ENCODE peak calls at places on chromosomes 13 and 19, in ten cellular contexts. E is aorta, L is heart right ventricle, Q is tibial nerve, I is Peyer's patch, H is Caco-2, Z is trophoblast cell, W is ascending aorta, O is kidney, N is lower lobe of right lung. T is an unnamed sample.

GRCh38 chr19:13091400-13092161 is 11.1 kb downstream of the LYL1 start:
- DNase-seq in E (peak; percentile 92), L (peak; percentile 77), Q (no peak), I (no peak), H (no peak), Z (no peak), W (peak; percentile 66), O (no peak), N (no peak), T (no peak)

GRCh38 chr19:36963262-36963661 is 47.1 kb downstream of the ZNF568 start:
- DNase-seq in E (no peak), L (no peak), Q (no peak), I (no peak), H (no peak), Z (no peak), W (no peak), O (no peak), N (no peak), T (no peak)

GRCh38 chr19:34041922-34042521 is 130.3 kb upstream of the LSM14A start:
- DNase-seq in E (peak; percentile 73), L (peak; percentile 50), Q (peak; percentile 51), I (peak; percentile 74), H (peak; percentile 56), Z (peak; percentile 89), W (no peak), O (peak; percentile 86), N (peak; percentile 85), T (peak; percentile 44)

GRCh38 chr19:44626067-44626624 is 12.8 kb downstream of the IGSF23 start:
- DNase-seq in E (peak; percentile 54), L (no peak), Q (no peak), I (no peak), H (no peak), Z (peak; percentile 91), W (no peak), O (no peak), N (no peak), T (peak; percentile 17)

GRCh38 chr19:28003543-28003942 is 1209.4 kb downstream of the UQCRFS1 start:
- DNase-seq in E (no peak), L (no peak), Q (no peak), I (no peak), H (no peak), Z (no peak), W (no peak), O (no peak), N (no peak), T (no peak)

GRCh38 chr13:38180670-38181069 is 169.0 kb upstream of the UFM1 start:
- DNase-seq in E (no peak), L (no peak), Q (no peak), I (no peak), H (no peak), Z (no peak), W (no peak), O (no peak), N (no peak), T (no peak)

GRCh38 chr13:72839831-72840426 is 58.0 kb downstream of the PIBF1 start:
- DNase-seq in E (no peak), L (no peak), Q (no peak), I (peak; percentile 74), H (peak; percentile 77), Z (peak; percentile 78), W (no peak), O (no peak), N (no peak), T (peak; percentile 85)

GRCh38 chr19:45254044-45254531 is 3.0 kb downstream of the MARK4 start:
- DNase-seq in E (no peak), L (no peak), Q (no peak), I (no peak), H (peak; percentile 35), Z (peak; percentile 90), W (no peak), O (no peak), N (no peak), T (no peak)

GRCh38 chr13:75621147-75621546 is 15.0 kb upstream of the LMO7 start:
- DNase-seq in E (no peak), L (no peak), Q (no peak), I (no peak), H (no peak), Z (peak; percentile 83), W (no peak), O (no peak), N (no peak), T (no peak)

GRCh38 chr19:49473868-49474544 is at the start of gene FLT3LG:
- DNase-seq in E (peak; percentile 88), L (peak; percentile 84), Q (peak; percentile 50), I (peak; percentile 85), H (peak; percentile 78), Z (peak; percentile 57), W (peak; percentile 44), O (peak; percentile 91), N (peak; percentile 86), T (peak; percentile 90)

GRCh38 chr19:31430381-31430780 is 81.1 kb upstream of the TSHZ3 start:
- DNase-seq in E (no peak), L (no peak), Q (no peak), I (no peak), H (no peak), Z (peak; percentile 67), W (no peak), O (no peak), N (no peak), T (no peak)

GRCh38 chr13:86757236-86757978 is 913.8 kb upstream of the SLITRK5 start:
- DNase-seq in E (no peak), L (no peak), Q (no peak), I (no peak), H (no peak), Z (no peak), W (no peak), O (no peak), N (no peak), T (peak; percentile 0)

GRCh38 chr13:50617134-50617721 is 226.3 kb downstream of the DLEU7 start:
- DNase-seq in E (no peak), L (no peak), Q (no peak), I (no peak), H (no peak), Z (no peak), W (no peak), O (no peak), N (no peak), T (no peak)

GRCh38 chr13:98141938-98142426 is 912 bp upstream of the FARP1 start:
- DNase-seq in E (peak; percentile 60), L (peak; percentile 25), Q (no peak), I (peak; percentile 49), H (no peak), Z (peak; percentile 44), W (no peak), O (no peak), N (peak; percentile 58), T (no peak)

GRCh38 chr13:89550842-89551422 is 1796.6 kb upstream of the MIR17HG start:
- DNase-seq in E (no peak), L (no peak), Q (no peak), I (no peak), H (no peak), Z (peak; percentile 20), W (no peak), O (no peak), N (no peak), T (no peak)

GRCh38 chr19:34448191-34448590 is 20.0 kb downstream of the UBA2 start:
- DNase-seq in E (no peak), L (no peak), Q (no peak), I (no peak), H (no peak), Z (no peak), W (no peak), O (no peak), N (no peak), T (no peak)

GRCh38 chr19:45768644-45769053 is 403 bp downstream of the SIX5 start:
- DNase-seq in E (peak; percentile 68), L (no peak), Q (no peak), I (no peak), H (peak; percentile 61), Z (peak; percentile 58), W (no peak), O (peak; percentile 88), N (peak; percentile 59), T (peak; percentile 16)

GRCh38 chr19:57587529-57587928 is 3.6 kb downstream of the ZIK1 start:
- DNase-seq in E (no peak), L (no peak), Q (no peak), I (no peak), H (no peak), Z (peak; percentile 9), W (no peak), O (no peak), N (no peak), T (no peak)
- H3K9me3 ChIP-seq in E (peaks cover 55% of the 10 kb centered on the region), L (peaks cover 43% of the 10 kb centered on the region), Q (no peaks in the 10 kb centered on the region), I (peaks cover 68% of the 10 kb centered on the region), H (no peaks in the 10 kb centered on the region), Z (peaks cover 33% of the 10 kb centered on the region), W (peaks cover 79% of the 10 kb centered on the region), O (peaks cover 68% of the 10 kb centered on the region), N (peaks cover 68% of the 10 kb centered on the region), T (peaks cover 4% of the 10 kb centered on the region)

GRCh38 chr19:29843180-29844051 is 31.6 kb downstream of the CCNE1 start:
- DNase-seq in E (peak; percentile 67), L (peak; percentile 40), Q (no peak), I (peak; percentile 60), H (no peak), Z (peak; percentile 74), W (no peak), O (peak; percentile 86), N (peak; percentile 52), T (no peak)
- H3K4me3 ChIP-seq in E (no peak overlapping the region), L (peak overlapping the region; percentile 77), Q (peak overlapping the region; percentile 60), I (peak overlapping the region; percentile 62), H (peak overlapping the region; percentile 63), Z (no peak overlapping the region), W (peak overlapping the region; percentile 88), O (no peak overlapping the region), N (peak overlapping the region; percentile 90), T (peak overlapping the region; percentile 17)

DNA sequence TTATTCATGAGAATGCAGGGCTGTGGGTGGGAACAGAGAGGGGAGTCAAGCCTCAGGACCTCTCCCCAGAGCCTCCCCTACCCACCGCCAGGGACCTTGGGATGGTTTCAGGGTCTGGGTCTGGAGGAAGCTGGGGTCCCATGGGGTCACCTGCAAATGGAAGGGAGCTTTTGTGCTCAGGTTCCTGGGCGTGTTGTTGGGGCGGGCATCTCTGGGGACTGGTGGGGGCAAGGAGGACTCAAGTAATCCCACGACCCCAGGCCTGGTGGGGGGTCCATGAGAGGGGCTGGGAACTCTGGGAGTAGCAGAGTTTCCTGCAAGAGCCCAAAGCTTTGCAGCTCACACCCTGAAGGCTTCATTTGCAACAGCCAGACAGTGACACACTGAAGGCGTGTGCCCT is 60.2 kb downstream of the UNC13A start:
- DNase-seq in E (no peak), L (no peak), Q (no peak), I (no peak), H (no peak), Z (no peak), W (no peak), O (peak; percentile 33), N (peak; percentile 18), T (no peak)
- H3K9me3 ChIP-seq in E (no peaks in the 10 kb centered on the region), L (no peaks in the 10 kb centered on the region), Q (no peaks in the 10 kb centered on the region), I (no peaks in the 10 kb centered on the region), H (no peaks in the 10 kb centered on the region), Z (peaks cover 2% of the 10 kb centered on the region), W (no peaks in the 10 kb centered on the region), O (no peaks in the 10 kb centered on the region), N (no peaks in the 10 kb centered on the region), T (no peaks in the 10 kb centered on the region)

DNA sequence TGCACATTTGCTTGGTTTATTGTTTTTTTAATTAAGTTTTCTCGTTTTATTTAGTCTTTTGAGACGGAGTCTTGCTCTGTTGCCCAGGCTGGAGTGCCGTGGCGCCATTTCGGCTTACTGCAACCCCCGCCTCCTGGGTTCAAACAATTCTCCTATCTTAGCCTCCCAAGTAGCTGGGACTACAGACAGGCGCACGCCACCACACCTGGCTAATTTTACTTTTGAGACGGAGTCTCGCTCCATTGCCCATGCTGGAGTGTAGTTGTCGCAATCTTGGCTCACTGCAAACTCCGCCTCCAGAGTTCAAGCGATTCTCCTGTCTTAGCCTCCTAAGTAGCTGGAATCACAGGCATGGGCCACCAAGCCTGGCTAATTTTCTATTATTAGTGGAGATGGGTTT is 1.3 kb downstream of the RPS9 start:
- DNase-seq in E (no peak), L (no peak), Q (no peak), I (no peak), H (no peak), Z (no peak), W (no peak), O (peak; percentile 18), N (no peak), T (no peak)
- H3K4me3 ChIP-seq in E (no peak overlapping the region), L (peak overlapping the region; percentile 72), Q (peak overlapping the region; percentile 72), I (peak overlapping the region; percentile 72), H (peak overlapping the region; percentile 70), Z (peak overlapping the region; percentile 28), W (peak overlapping the region; percentile 63), O (peak overlapping the region; percentile 94), N (peak overlapping the region; percentile 69), T (no peak overlapping the region)

T was measured in small intestine.